ENCODE peak calls at places on chromosomes 16 and 17, in seven cellular contexts. One of them, this sample, is unnamed.

GRCh38 chr17:72510454-72511016 is 389.7 kb downstream of the SOX9 start:
- DNase-seq in EH: peak
- DNase-seq in iris pigment epithelial cell: peak
- DNase-seq in omental fat pad: no peak
- DNase-seq in RWPE2: no peak
- DNase-seq in stimulated activated CD4-positive, alpha-beta T cell treated with anti-CD3 and anti-CD28 coated beads, Interleukin-15, amount 100 ng/mL, for 1 hour: no peak
- DNase-seq in hippocampal formation: no peak
- DNase-seq in this sample: no peak

GRCh38 chr17:39027037-39027436 is 59.8 kb upstream of the FBXO47 start:
- DNase-seq in EH: peak
- DNase-seq in iris pigment epithelial cell: no peak
- DNase-seq in omental fat pad: no peak
- DNase-seq in RWPE2: no peak
- DNase-seq in stimulated activated CD4-positive, alpha-beta T cell treated with anti-CD3 and anti-CD28 coated beads, Interleukin-15, amount 100 ng/mL, for 1 hour: no peak
- DNase-seq in hippocampal formation: no peak
- DNase-seq in this sample: no peak

GRCh38 chr17:18319604-18320256 is 4.6 kb downstream of the SMCR8 start:
- DNase-seq in EH: peak
- DNase-seq in iris pigment epithelial cell: peak
- DNase-seq in omental fat pad: no peak
- DNase-seq in RWPE2: no peak
- DNase-seq in stimulated activated CD4-positive, alpha-beta T cell treated with anti-CD3 and anti-CD28 coated beads, Interleukin-15, amount 100 ng/mL, for 1 hour: no peak
- DNase-seq in hippocampal formation: peak
- DNase-seq in this sample: no peak

GRCh38 chr16:55203570-55203969 is 120.4 kb upstream of the IRX6 start:
- DNase-seq in EH: no peak
- DNase-seq in iris pigment epithelial cell: no peak
- DNase-seq in omental fat pad: no peak
- DNase-seq in RWPE2: no peak
- DNase-seq in stimulated activated CD4-positive, alpha-beta T cell treated with anti-CD3 and anti-CD28 coated beads, Interleukin-15, amount 100 ng/mL, for 1 hour: no peak
- DNase-seq in hippocampal formation: no peak
- DNase-seq in this sample: no peak

GRCh38 chr17:9414471-9414870 is 161.1 kb downstream of the STX8 start:
- DNase-seq in EH: no peak
- DNase-seq in iris pigment epithelial cell: no peak
- DNase-seq in omental fat pad: no peak
- DNase-seq in RWPE2: no peak
- DNase-seq in stimulated activated CD4-positive, alpha-beta T cell treated with anti-CD3 and anti-CD28 coated beads, Interleukin-15, amount 100 ng/mL, for 1 hour: no peak
- DNase-seq in hippocampal formation: no peak
- DNase-seq in this sample: no peak

GRCh38 chr17:48055531-48056245 is 7.5 kb downstream of the NFE2L1 start:
- DNase-seq in EH: peak
- DNase-seq in iris pigment epithelial cell: peak
- DNase-seq in omental fat pad: no peak
- DNase-seq in RWPE2: no peak
- DNase-seq in stimulated activated CD4-positive, alpha-beta T cell treated with anti-CD3 and anti-CD28 coated beads, Interleukin-15, amount 100 ng/mL, for 1 hour: no peak
- DNase-seq in hippocampal formation: no peak
- DNase-seq in this sample: no peak

GRCh38 chr17:43823350-43824084 is 9.4 kb downstream of the MPP3 start:
- DNase-seq in EH: peak
- DNase-seq in iris pigment epithelial cell: no peak
- DNase-seq in omental fat pad: no peak
- DNase-seq in RWPE2: no peak
- DNase-seq in stimulated activated CD4-positive, alpha-beta T cell treated with anti-CD3 and anti-CD28 coated beads, Interleukin-15, amount 100 ng/mL, for 1 hour: no peak
- DNase-seq in hippocampal formation: no peak
- DNase-seq in this sample: no peak

GRCh38 chr17:1050996-1051925 is 54.3 kb downstream of the TIMM22 start:
- DNase-seq in EH: no peak
- DNase-seq in iris pigment epithelial cell: no peak
- DNase-seq in omental fat pad: no peak
- DNase-seq in RWPE2: no peak
- DNase-seq in stimulated activated CD4-positive, alpha-beta T cell treated with anti-CD3 and anti-CD28 coated beads, Interleukin-15, amount 100 ng/mL, for 1 hour: no peak
- DNase-seq in hippocampal formation: no peak
- DNase-seq in this sample: peak

GRCh38 chr16:35557731-35558130 is 2098.3 kb downstream of the TP53TG3F start:
- DNase-seq in EH: no peak
- DNase-seq in iris pigment epithelial cell: no peak
- DNase-seq in omental fat pad: no peak
- DNase-seq in RWPE2: no peak
- DNase-seq in stimulated activated CD4-positive, alpha-beta T cell treated with anti-CD3 and anti-CD28 coated beads, Interleukin-15, amount 100 ng/mL, for 1 hour: no peak
- DNase-seq in hippocampal formation: no peak
- DNase-seq in this sample: no peak

GRCh38 chr17:28331891-28332420 is 3.3 kb downstream of the IFT20 start:
- DNase-seq in EH: no peak
- DNase-seq in iris pigment epithelial cell: no peak
- DNase-seq in omental fat pad: no peak
- DNase-seq in RWPE2: no peak
- DNase-seq in stimulated activated CD4-positive, alpha-beta T cell treated with anti-CD3 and anti-CD28 coated beads, Interleukin-15, amount 100 ng/mL, for 1 hour: no peak
- DNase-seq in hippocampal formation: no peak
- DNase-seq in this sample: no peak

GRCh38 chr17:78925662-78926555 is 722 bp upstream of the TIMP2 start:
- DNase-seq in EH: peak
- DNase-seq in iris pigment epithelial cell: peak
- DNase-seq in omental fat pad: no peak
- DNase-seq in RWPE2: no peak
- DNase-seq in stimulated activated CD4-positive, alpha-beta T cell treated with anti-CD3 and anti-CD28 coated beads, Interleukin-15, amount 100 ng/mL, for 1 hour: no peak
- DNase-seq in hippocampal formation: peak
- DNase-seq in this sample: no peak

GRCh38 chr17:42779942-42780815 is at the start of gene WNK4:
- DNase-seq in EH: peak
- DNase-seq in iris pigment epithelial cell: peak
- DNase-seq in omental fat pad: no peak
- DNase-seq in RWPE2: no peak
- DNase-seq in stimulated activated CD4-positive, alpha-beta T cell treated with anti-CD3 and anti-CD28 coated beads, Interleukin-15, amount 100 ng/mL, for 1 hour: no peak
- DNase-seq in hippocampal formation: no peak
- DNase-seq in this sample: no peak

GRCh38 chr17:8292639-8293395 is 2.4 kb downstream of the SLC25A35 start:
- DNase-seq in EH: no peak
- DNase-seq in iris pigment epithelial cell: no peak
- DNase-seq in omental fat pad: no peak
- DNase-seq in RWPE2: no peak
- DNase-seq in stimulated activated CD4-positive, alpha-beta T cell treated with anti-CD3 and anti-CD28 coated beads, Interleukin-15, amount 100 ng/mL, for 1 hour: no peak
- DNase-seq in hippocampal formation: no peak
- DNase-seq in this sample: no peak

GRCh38 chr16:77043076-77043475 is 147.9 kb upstream of the MON1B start:
- DNase-seq in EH: no peak
- DNase-seq in iris pigment epithelial cell: peak
- DNase-seq in omental fat pad: no peak
- DNase-seq in RWPE2: no peak
- DNase-seq in stimulated activated CD4-positive, alpha-beta T cell treated with anti-CD3 and anti-CD28 coated beads, Interleukin-15, amount 100 ng/mL, for 1 hour: no peak
- DNase-seq in hippocampal formation: no peak
- DNase-seq in this sample: no peak

GRCh38 chr16:53995378-53995777 is 291.2 kb downstream of the IRX3 start:
- DNase-seq in EH: no peak
- DNase-seq in iris pigment epithelial cell: no peak
- DNase-seq in omental fat pad: no peak
- DNase-seq in RWPE2: no peak
- DNase-seq in stimulated activated CD4-positive, alpha-beta T cell treated with anti-CD3 and anti-CD28 coated beads, Interleukin-15, amount 100 ng/mL, for 1 hour: no peak
- DNase-seq in hippocampal formation: no peak
- DNase-seq in this sample: no peak

GRCh38 chr17:32960815-32961214 is 30.8 kb upstream of the SPACA3 start:
- DNase-seq in EH: peak
- DNase-seq in iris pigment epithelial cell: no peak
- DNase-seq in omental fat pad: no peak
- DNase-seq in RWPE2: no peak
- DNase-seq in stimulated activated CD4-positive, alpha-beta T cell treated with anti-CD3 and anti-CD28 coated beads, Interleukin-15, amount 100 ng/mL, for 1 hour: no peak
- DNase-seq in hippocampal formation: no peak
- DNase-seq in this sample: no peak

GRCh38 chr17:17603895-17604225 is 12.4 kb upstream of the PEMT start:
- DNase-seq in EH: no peak
- DNase-seq in iris pigment epithelial cell: no peak
- DNase-seq in omental fat pad: no peak
- DNase-seq in RWPE2: no peak
- DNase-seq in stimulated activated CD4-positive, alpha-beta T cell treated with anti-CD3 and anti-CD28 coated beads, Interleukin-15, amount 100 ng/mL, for 1 hour: no peak
- DNase-seq in hippocampal formation: no peak
- DNase-seq in this sample: no peak

GRCh38 chr17:9291912-9292562 is 270.7 kb downstream of the NTN1 start:
- DNase-seq in EH: peak
- DNase-seq in iris pigment epithelial cell: peak
- DNase-seq in omental fat pad: no peak
- DNase-seq in RWPE2: no peak
- DNase-seq in stimulated activated CD4-positive, alpha-beta T cell treated with anti-CD3 and anti-CD28 coated beads, Interleukin-15, amount 100 ng/mL, for 1 hour: no peak
- DNase-seq in hippocampal formation: no peak
- DNase-seq in this sample: no peak

GRCh38 chr16:74936902-74937560 is 47.9 kb downstream of the WDR59 start:
- DNase-seq in EH: peak
- DNase-seq in iris pigment epithelial cell: peak
- DNase-seq in omental fat pad: no peak
- DNase-seq in RWPE2: no peak
- DNase-seq in stimulated activated CD4-positive, alpha-beta T cell treated with anti-CD3 and anti-CD28 coated beads, Interleukin-15, amount 100 ng/mL, for 1 hour: no peak
- DNase-seq in hippocampal formation: no peak
- DNase-seq in this sample: no peak

GRCh38 chr16:48659940-48660339 is 50.0 kb upstream of the N4BP1 start:
- DNase-seq in EH: no peak
- DNase-seq in iris pigment epithelial cell: no peak
- DNase-seq in omental fat pad: no peak
- DNase-seq in RWPE2: no peak
- DNase-seq in stimulated activated CD4-positive, alpha-beta T cell treated with anti-CD3 and anti-CD28 coated beads, Interleukin-15, amount 100 ng/mL, for 1 hour: no peak
- DNase-seq in hippocampal formation: no peak
- DNase-seq in this sample: no peak

GRCh38 chr16:3274490-3274889 is 8.8 kb upstream of the ZNF263 start:
- DNase-seq in EH: peak
- DNase-seq in iris pigment epithelial cell: peak
- DNase-seq in omental fat pad: no peak
- DNase-seq in RWPE2: no peak
- DNase-seq in stimulated activated CD4-positive, alpha-beta T cell treated with anti-CD3 and anti-CD28 coated beads, Interleukin-15, amount 100 ng/mL, for 1 hour: no peak
- DNase-seq in hippocampal formation: no peak
- DNase-seq in this sample: no peak

GRCh38 chr17:7951143-7951792 is 19.3 kb downstream of the CNTROB start:
- DNase-seq in EH: no peak
- DNase-seq in iris pigment epithelial cell: no peak
- DNase-seq in omental fat pad: no peak
- DNase-seq in RWPE2: no peak
- DNase-seq in stimulated activated CD4-positive, alpha-beta T cell treated with anti-CD3 and anti-CD28 coated beads, Interleukin-15, amount 100 ng/mL, for 1 hour: no peak
- DNase-seq in hippocampal formation: no peak
- DNase-seq in this sample: no peak

GRCh38 chr17:80942360-80943345 is 49.0 kb upstream of the CHMP6 start:
- DNase-seq in EH: peak
- DNase-seq in iris pigment epithelial cell: peak
- DNase-seq in omental fat pad: peak
- DNase-seq in RWPE2: peak
- DNase-seq in stimulated activated CD4-positive, alpha-beta T cell treated with anti-CD3 and anti-CD28 coated beads, Interleukin-15, amount 100 ng/mL, for 1 hour: no peak
- DNase-seq in hippocampal formation: peak
- DNase-seq in this sample: peak

GRCh38 chr16:73912850-73913249 is 383.8 kb upstream of the PSMD7 start:
- DNase-seq in EH: no peak
- DNase-seq in iris pigment epithelial cell: no peak
- DNase-seq in omental fat pad: no peak
- DNase-seq in RWPE2: no peak
- DNase-seq in stimulated activated CD4-positive, alpha-beta T cell treated with anti-CD3 and anti-CD28 coated beads, Interleukin-15, amount 100 ng/mL, for 1 hour: no peak
- DNase-seq in hippocampal formation: no peak
- DNase-seq in this sample: no peak

This sample was measured in chondrocyte.